ENCODE peak calls at places on chromosomes 3 and 15, in seven cellular contexts. W is mucosa of gallbladder; Z is stimulated activated naive CD8-positive, alpha-beta T cell treated with anti-CD3 and anti-CD28 coated beads, Interleukin-15, amount 100 ng/mL, for 72 hours; Q is stimulated activated CD4-positive, alpha-beta T cell treated with anti-CD3 and anti-CD28 coated beads, Interleukin-15, amount 100 ng/mL, for 24 hours; U is NCI-H1105; G is NCI-H446 treated with DMSO at 0.1 percent for 48 hours; J is left cardiac atrium. C is an unnamed sample.
A peak's percentile ranks its signal among the peaks of the same experiment; 100 is the strongest.

GRCh38 chr3:134359121-134360010 is 14.9 kb downstream of the AMOTL2 start:
- DNase-seq in W (no peak), Z (no peak), Q (no peak), U (no peak), G (no peak), J (peak; percentile 20), C (no peak)

GRCh38 chr15:63022663-63023062 is 19.9 kb upstream of the TPM1 start:
- DNase-seq in W (no peak), Z (no peak), Q (no peak), U (no peak), G (no peak), J (no peak), C (no peak)

GRCh38 chr15:82646250-82647044 is 716 bp downstream of the CPEB1 start:
- DNase-seq in W (no peak), Z (no peak), Q (peak; percentile 24), U (peak; percentile 55), G (no peak), J (no peak), C (no peak)

GRCh38 chr3:185900228-185900627 is 37.6 kb downstream of the TRA2B start:
- DNase-seq in W (peak; percentile 44), Z (no peak), Q (no peak), U (no peak), G (no peak), J (peak; percentile 45), C (peak; percentile 72)

GRCh38 chr3:70108072-70108471 is 108.5 kb downstream of the SAMMSON start:
- DNase-seq in W (no peak), Z (no peak), Q (peak; percentile 32), U (no peak), G (no peak), J (no peak), C (no peak)

GRCh38 chr3:156635973-156636372 is 38.4 kb upstream of the TIPARP start:
- DNase-seq in W (no peak), Z (no peak), Q (no peak), U (no peak), G (no peak), J (no peak), C (no peak)

GRCh38 chr3:53682807-53683206 is 163.4 kb downstream of the CHDH start:
- DNase-seq in W (no peak), Z (no peak), Q (no peak), U (no peak), G (no peak), J (no peak), C (no peak)

GRCh38 chr3:49803464-49804140 is 541 bp downstream of the INKA1 start:
- DNase-seq in W (no peak), Z (peak; percentile 58), Q (peak; percentile 68), U (peak; percentile 21), G (no peak), J (peak; percentile 39), C (no peak)

GRCh38 chr3:39937315-39937714 is 127.9 kb downstream of the MYRIP start:
- DNase-seq in W (no peak), Z (no peak), Q (no peak), U (no peak), G (no peak), J (no peak), C (no peak)

GRCh38 chr3:158522737-158523136 is 48.3 kb upstream of the MLF1 start:
- DNase-seq in W (no peak), Z (no peak), Q (no peak), U (no peak), G (peak; percentile 8), J (no peak), C (no peak)

GRCh38 chr15:62164500-62165028 is 521 bp downstream of the C2CD4B start:
- DNase-seq in W (no peak), Z (peak; percentile 11), Q (peak; percentile 39), U (peak; percentile 16), G (no peak), J (peak; percentile 39), C (no peak)